ENCODE peak calls at places on chromosomes 11 and 22, in seven cellular contexts. C is esophagus squamous epithelium, Z is astrocyte, S is adipocyte, J is tibial artery, L is epithelial cell of esophagus, G is pancreas. O is an unnamed sample.

GRCh38 chr11:110856993-110857812 is 145.0 kb upstream of the ARHGAP20 start:
- DNase-seq in C (no peak), Z (peak; percentile 47), S (peak; percentile 59), J (no peak), L (no peak), G (no peak), O (peak; percentile 35)

GRCh38 chr11:131809203-131809948 is 439.0 kb downstream of the NTM start:
- DNase-seq in C (no peak), Z (no peak), S (no peak), J (no peak), L (no peak), G (no peak), O (peak; percentile 7)

GRCh38 chr11:68324241-68324640 is 11.8 kb downstream of the LRP5 start:
- DNase-seq in C (no peak), Z (no peak), S (no peak), J (no peak), L (no peak), G (no peak), O (no peak)

GRCh38 chr22:44828193-44828592 is 75.8 kb downstream of the ARHGAP8 start:
- DNase-seq in C (no peak), Z (no peak), S (no peak), J (no peak), L (no peak), G (peak; percentile 17), O (no peak)

GRCh38 chr11:129840236-129840635 is 24.6 kb downstream of the TMEM45B start:
- DNase-seq in C (no peak), Z (no peak), S (no peak), J (no peak), L (peak; percentile 79), G (no peak), O (no peak)

GRCh38 chr11:44203270-44204043 is 106.5 kb downstream of the ALX4 start:
- DNase-seq in C (no peak), Z (no peak), S (no peak), J (no peak), L (peak; percentile 52), G (no peak), O (no peak)

GRCh38 chr11:1837171-1838076 is 1.4 kb upstream of the TNNI2 start:
- DNase-seq in C (no peak), Z (no peak), S (peak; percentile 88), J (no peak), L (peak; percentile 51), G (peak; percentile 86), O (peak; percentile 59)

GRCh38 chr11:45901646-45902045 is 5.4 kb downstream of the FREY1 start:
- DNase-seq in C (no peak), Z (no peak), S (no peak), J (no peak), L (no peak), G (peak; percentile 39), O (no peak)

GRCh38 chr11:38005597-38005996 is 1407.6 kb upstream of the RAG2 start:
- DNase-seq in C (no peak), Z (peak; percentile 73), S (peak; percentile 45), J (no peak), L (peak; percentile 19), G (no peak), O (peak; percentile 97)

GRCh38 chr11:102868359-102868758 is 6.4 kb downstream of the MMP12 start:
- DNase-seq in C (no peak), Z (peak; percentile 54), S (peak; percentile 66), J (no peak), L (peak; percentile 42), G (no peak), O (peak; percentile 2)

GRCh38 chr11:32052218-32052617 is 38.7 kb upstream of the RCN1 start:
- DNase-seq in C (no peak), Z (peak; percentile 22), S (peak; percentile 88), J (peak; percentile 68), L (peak; percentile 55), G (no peak), O (peak; percentile 74)

GRCh38 chr22:17303840-17304779 is 65.2 kb upstream of the CECR2 start:
- DNase-seq in C (no peak), Z (no peak), S (no peak), J (no peak), L (no peak), G (no peak), O (no peak)

GRCh38 chr11:5004429-5005274 is 10.0 kb downstream of the OR51L1 start:
- DNase-seq in C (no peak), Z (peak; percentile 21), S (peak; percentile 76), J (no peak), L (peak; percentile 71), G (peak; percentile 27), O (peak; percentile 72)

GRCh38 chr11:73320786-73321325 is 12.8 kb downstream of the ARHGEF17 start:
- DNase-seq in C (no peak), Z (no peak), S (no peak), J (peak; percentile 83), L (peak; percentile 18), G (no peak), O (peak; percentile 68)

GRCh38 chr11:108639146-108639545 is 25.7 kb upstream of the DDX10 start:
- DNase-seq in C (no peak), Z (no peak), S (no peak), J (no peak), L (no peak), G (no peak), O (no peak)

GRCh38 chr11:72703281-72704008 is 29.2 kb upstream of the PDE2A start:
- DNase-seq in C (no peak), Z (peak; percentile 48), S (peak; percentile 94), J (peak; percentile 83), L (no peak), G (peak; percentile 74), O (peak; percentile 79)

GRCh38 chr11:61860054-61860903 is 31.1 kb downstream of the FADS3 start:
- DNase-seq in C (no peak), Z (peak; percentile 21), S (no peak), J (no peak), L (no peak), G (peak; percentile 84), O (peak; percentile 79)

GRCh38 chr11:17807034-17807433 is 72.5 kb downstream of the KCNC1 start:
- DNase-seq in C (no peak), Z (no peak), S (no peak), J (no peak), L (no peak), G (no peak), O (no peak)

GRCh38 chr22:23263651-23264555 is 83.6 kb downstream of the BCR start:
- DNase-seq in C (no peak), Z (no peak), S (no peak), J (no peak), L (peak; percentile 28), G (no peak), O (no peak)

GRCh38 chr11:65890324-65891179 is at the start of gene CCDC85B:
- DNase-seq in C (peak; percentile 91), Z (peak; percentile 85), S (peak; percentile 99), J (peak; percentile 100), L (peak; percentile 97), G (peak; percentile 99), O (peak; percentile 96)

GRCh38 chr11:65895482-65895981 is 4.7 kb downstream of the FOSL1 start:
- DNase-seq in C (no peak), Z (no peak), S (no peak), J (no peak), L (no peak), G (no peak), O (no peak)

GRCh38 chr11:65894034-65894591 is 3.6 kb downstream of the CCDC85B start:
- DNase-seq in C (no peak), Z (no peak), S (no peak), J (peak; percentile 76), L (no peak), G (peak; percentile 62), O (no peak)

GRCh38 chr11:65891180-65892136 is 985 bp downstream of the CCDC85B start:
- DNase-seq in C (no peak), Z (no peak), S (peak; percentile 69), J (peak; percentile 80), L (no peak), G (peak; percentile 81), O (peak; percentile 59)

GRCh38 chr11:65892661-65893317 is 2.3 kb downstream of the CCDC85B start:
- DNase-seq in C (no peak), Z (no peak), S (no peak), J (no peak), L (no peak), G (peak; percentile 48), O (no peak)
- H3K4me3 ChIP-seq in C (no peak overlapping the region), Z (no peak overlapping the region), S (peak overlapping the region; percentile 86), J (no peak overlapping the region), L (no peak overlapping the region), G (no peak overlapping the region), O (peak overlapping the region; percentile 74)

DNA sequence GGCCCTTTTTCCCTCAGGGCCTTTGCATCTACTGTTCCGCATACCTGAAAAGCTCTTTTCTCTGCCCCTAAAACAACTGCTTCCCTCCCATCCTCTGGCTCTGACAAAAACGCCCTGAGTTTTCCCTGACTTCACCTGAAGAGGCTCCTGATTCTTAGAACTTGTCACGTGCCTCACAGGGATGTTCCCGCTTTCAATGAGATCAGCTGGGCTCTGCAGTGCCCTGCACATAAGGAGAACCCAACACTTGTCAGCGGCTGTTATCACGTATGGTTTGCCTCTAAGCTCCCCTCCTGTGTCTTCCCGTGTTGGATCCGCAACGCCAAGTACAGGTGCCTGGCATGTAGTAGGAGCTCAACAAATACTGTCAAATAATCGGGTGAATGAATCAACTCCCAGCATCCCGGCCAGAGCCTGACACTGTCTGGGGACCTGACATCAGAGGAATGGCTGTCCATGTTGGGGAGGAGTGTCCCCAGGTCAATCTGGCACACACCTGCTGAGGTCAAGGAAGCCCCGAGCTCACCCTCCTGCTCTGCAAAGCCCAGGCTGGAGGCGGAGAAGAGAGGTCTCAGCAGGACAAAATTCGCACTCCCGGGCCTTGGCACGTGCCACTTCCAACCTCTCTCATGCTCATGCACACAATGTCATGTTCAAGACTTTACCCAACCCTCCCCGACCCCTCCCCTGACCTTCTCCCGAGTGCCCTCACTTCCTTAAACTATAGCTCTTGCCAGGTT is 4.2 kb upstream of the GRK2 start:
- DNase-seq in C (no peak), Z (no peak), S (no peak), J (peak; percentile 67), L (no peak), G (no peak), O (no peak)
- H3K4me3 ChIP-seq in C (peak overlapping the region; percentile 30), Z (no peak overlapping the region), S (no peak overlapping the region), J (no peak overlapping the region), L (no peak overlapping the region), G (no peak overlapping the region), O (no peak overlapping the region)

GRCh38 chr11:13667245-13667644 is 1.2 kb upstream of the FAR1 start:
- DNase-seq in C (no peak), Z (no peak), S (no peak), J (no peak), L (peak; percentile 52), G (no peak), O (no peak)
- H3K4me3 ChIP-seq in C (peak overlapping the region; percentile 98), Z (peak overlapping the region; percentile 71), S (peak overlapping the region; percentile 87), J (peak overlapping the region; percentile 68), L (no peak overlapping the region), G (peak overlapping the region; percentile 86), O (no peak overlapping the region)

GRCh38 chr22:35893698-35894097 is 134.9 kb downstream of the RBFOX2 start:
- DNase-seq in C (no peak), Z (no peak), S (no peak), J (no peak), L (no peak), G (no peak), O (peak; percentile 64)

GRCh38 chr22:35894464-35894878 is 134.2 kb downstream of the RBFOX2 start:
- DNase-seq in C (no peak), Z (no peak), S (no peak), J (peak; percentile 77), L (peak; percentile 34), G (no peak), O (peak; percentile 28)

GRCh38 chr22:35891442-35891841 is 137.2 kb downstream of the RBFOX2 start:
- DNase-seq in C (no peak), Z (no peak), S (no peak), J (no peak), L (no peak), G (no peak), O (no peak)

GRCh38 chr22:35894937-35895708 is 133.5 kb downstream of the RBFOX2 start:
- DNase-seq in C (no peak), Z (peak; percentile 68), S (peak; percentile 92), J (peak; percentile 77), L (peak; percentile 99), G (no peak), O (peak; percentile 85)

GRCh38 chr22:35892192-35892591 is 136.4 kb downstream of the RBFOX2 start:
- DNase-seq in C (no peak), Z (peak; percentile 87), S (no peak), J (no peak), L (peak; percentile 70), G (no peak), O (peak; percentile 78)
- H3K4me3 ChIP-seq in C (no peak overlapping the region), Z (no peak overlapping the region), S (peak overlapping the region; percentile 61), J (peak overlapping the region; percentile 53), L (no peak overlapping the region), G (no peak overlapping the region), O (no peak overlapping the region)